ENCODE peak calls at places on chromosomes 3 and 15, in seven cellular contexts. R, N, T, F, V, K and G are unnamed samples.

GRCh38 chr15:92882697-92883642 is 17.2 kb upstream of the CHD2 start:
- DNase-seq in R (no peak), N (no peak), T (no peak), F (peak; percentile 68), V (no peak), K (peak; percentile 40), G (no peak)

GRCh38 chr3:71851878-71852277 is 66.9 kb upstream of the PROK2 start:
- DNase-seq in R (no peak), N (no peak), T (no peak), F (no peak), V (no peak), K (no peak), G (no peak)

GRCh38 chr3:179234244-179234643 is 16.7 kb downstream of the KCNMB3 start:
- DNase-seq in R (no peak), N (no peak), T (peak; percentile 15), F (no peak), V (peak; percentile 23), K (no peak), G (no peak)

GRCh38 chr3:127565711-127566110 is 24.8 kb downstream of the TPRA1 start:
- DNase-seq in R (peak; percentile 12), N (no peak), T (no peak), F (no peak), V (no peak), K (no peak), G (no peak)

GRCh38 chr3:187843654-187844053 is 98.4 kb upstream of the BCL6 start:
- DNase-seq in R (no peak), N (no peak), T (no peak), F (no peak), V (no peak), K (no peak), G (no peak)

GRCh38 chr3:14145236-14145635 is 20.4 kb downstream of the TMEM43 start:
- DNase-seq in R (no peak), N (no peak), T (peak; percentile 60), F (no peak), V (peak; percentile 56), K (no peak), G (no peak)

GRCh38 chr3:167188592-167188991 is 191.5 kb downstream of the ZBBX start:
- DNase-seq in R (no peak), N (no peak), T (no peak), F (no peak), V (no peak), K (no peak), G (no peak)

GRCh38 chr3:67957268-67957667 is 302.9 kb upstream of the SUCLG2 start:
- DNase-seq in R (no peak), N (no peak), T (no peak), F (no peak), V (no peak), K (no peak), G (no peak)

GRCh38 chr3:172203522-172204258 is 164.3 kb downstream of the FNDC3B start:
- DNase-seq in R (no peak), N (peak; percentile 79), T (no peak), F (no peak), V (peak; percentile 68), K (no peak), G (peak; percentile 43)

GRCh38 chr15:51493892-51494291 is 128.7 kb downstream of the DMXL2 start:
- DNase-seq in R (no peak), N (no peak), T (peak; percentile 73), F (no peak), V (peak; percentile 33), K (no peak), G (no peak)

GRCh38 chr3:190053919-190054672 is 66.6 kb downstream of the P3H2 start:
- DNase-seq in R (no peak), N (peak; percentile 82), T (peak; percentile 92), F (no peak), V (peak; percentile 84), K (no peak), G (peak; percentile 69)

GRCh38 chr15:71634820-71635219 is 175.5 kb upstream of the NR2E3 start:
- DNase-seq in R (no peak), N (no peak), T (no peak), F (no peak), V (peak; percentile 66), K (peak; percentile 22), G (no peak)

GRCh38 chr15:31157644-31158069 is 56.1 kb upstream of the TRPM1 start:
- DNase-seq in R (no peak), N (peak; percentile 40), T (no peak), F (no peak), V (no peak), K (no peak), G (no peak)

GRCh38 chr3:104717828-104718196 is 648.9 kb upstream of the ALCAM start:
- DNase-seq in R (no peak), N (no peak), T (peak; percentile 68), F (no peak), V (peak; percentile 1), K (no peak), G (no peak)

GRCh38 chr3:116929534-116930222 is 220.1 kb downstream of the TUSC7 start:
- DNase-seq in R (no peak), N (no peak), T (no peak), F (no peak), V (no peak), K (no peak), G (no peak)

GRCh38 chr3:186261638-186262037 is 100.4 kb downstream of the DGKG start:
- DNase-seq in R (peak; percentile 89), N (no peak), T (no peak), F (no peak), V (no peak), K (peak; percentile 55), G (no peak)

GRCh38 chr3:183202004-183202722 is 39.6 kb upstream of the LAMP3 start:
- DNase-seq in R (no peak), N (no peak), T (no peak), F (no peak), V (no peak), K (no peak), G (peak; percentile 33)

GRCh38 chr3:161508852-161509477 is 12.4 kb downstream of the OTOL1 start:
- DNase-seq in R (peak; percentile 27), N (peak; percentile 6), T (no peak), F (no peak), V (no peak), K (peak; percentile 24), G (no peak)

GRCh38 chr15:64571857-64572291 is 111.5 kb downstream of the ZNF609 start:
- DNase-seq in R (no peak), N (no peak), T (no peak), F (no peak), V (no peak), K (no peak), G (no peak)

GRCh38 chr3:15899438-15899837 is 101.7 kb upstream of the ANKRD28 start:
- DNase-seq in R (no peak), N (peak; percentile 32), T (peak; percentile 85), F (no peak), V (peak; percentile 98), K (no peak), G (peak; percentile 8)

GRCh38 chr3:51642462-51642861 is 28.6 kb upstream of the TEX264 start:
- DNase-seq in R (peak; percentile 18), N (no peak), T (peak; percentile 3), F (no peak), V (no peak), K (peak; percentile 6), G (no peak)

DNA sequence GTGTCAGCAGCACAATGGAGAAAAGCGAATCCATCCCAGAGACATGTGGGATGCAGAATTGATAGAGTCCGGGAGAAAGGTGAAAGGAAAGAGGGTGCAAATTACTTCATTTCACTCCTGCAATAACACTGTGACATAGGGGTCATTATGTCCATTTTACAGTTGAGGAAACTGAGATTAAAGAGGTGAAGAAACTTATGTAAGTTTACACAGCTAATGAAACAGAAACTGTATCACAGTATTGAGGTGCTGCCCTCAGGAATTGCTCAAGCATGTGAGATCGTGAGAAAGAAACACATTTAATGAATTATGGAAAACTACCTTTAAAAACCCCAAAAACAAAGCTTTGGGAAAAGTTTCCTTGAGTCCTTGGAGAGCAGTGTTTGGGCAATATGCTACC is 103.6 kb upstream of the PFN2 start:
- DNase-seq in R (no peak), N (no peak), T (no peak), F (no peak), V (no peak), K (no peak), G (no peak)
- H3K4me3 ChIP-seq in R (no peak overlapping the region), N (no peak overlapping the region), T (peak overlapping the region; percentile 29), F (no peak overlapping the region), V (no peak overlapping the region), K (no peak overlapping the region), G (no peak overlapping the region)

GRCh38 chr3:11198070-11198469 is 43.8 kb downstream of the HRH1 start:
- DNase-seq in R (peak; percentile 33), N (no peak), T (no peak), F (peak; percentile 48), V (no peak), K (no peak), G (no peak)
- H3K27ac ChIP-seq in R (no peak overlapping the region), N (peak overlapping the region; percentile 15), T (peak overlapping the region; percentile 90), F (peak overlapping the region; percentile 78), V (no peak overlapping the region), K (no peak overlapping the region), G (no peak overlapping the region)

DNA sequence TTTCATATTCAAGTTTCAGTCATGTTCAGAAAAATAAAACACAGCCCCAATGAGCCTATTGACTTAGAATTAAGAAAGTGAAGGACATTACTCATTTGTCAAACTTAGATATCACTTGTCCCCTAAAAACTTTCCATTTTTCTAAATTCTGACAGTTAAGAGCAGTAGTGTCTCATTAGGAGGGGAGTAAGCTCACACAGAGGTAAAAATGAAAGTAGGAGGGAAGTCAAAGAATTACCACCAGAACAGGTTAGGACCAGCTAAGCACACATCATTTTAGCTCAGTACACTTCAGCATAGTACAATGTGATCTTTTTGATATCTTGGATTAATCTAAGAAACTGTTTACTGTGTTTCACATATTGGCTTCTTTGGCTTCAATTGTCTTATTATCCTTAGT is 64.3 kb downstream of the OSTN start:
- DNase-seq in R (no peak), N (no peak), T (no peak), F (no peak), V (no peak), K (no peak), G (no peak)
- H3K4me3 ChIP-seq in R (no peak overlapping the region), N (no peak overlapping the region), T (no peak overlapping the region), F (no peak overlapping the region), V (no peak overlapping the region), K (no peak overlapping the region), G (no peak overlapping the region)

GRCh38 chr15:42921049-42921731 is 612 bp upstream of the TTBK2 start:
- DNase-seq in R (peak; percentile 44), N (no peak), T (peak; percentile 8), F (no peak), V (peak; percentile 12), K (no peak), G (peak; percentile 31)
- H3K27ac ChIP-seq in R (no peak overlapping the region), N (peak overlapping the region; percentile 79), T (peak overlapping the region; percentile 1), F (peak overlapping the region; percentile 96), V (peak overlapping the region; percentile 2), K (no peak overlapping the region), G (no peak overlapping the region)

GRCh38 chr3:12681586-12682371 is 17.9 kb upstream of the RAF1 start:
- DNase-seq in R (no peak), N (peak; percentile 30), T (peak; percentile 78), F (no peak), V (peak; percentile 55), K (no peak), G (peak; percentile 73)
- H3K4me3 ChIP-seq in R (no peak overlapping the region), N (no peak overlapping the region), T (no peak overlapping the region), F (no peak overlapping the region), V (no peak overlapping the region), K (no peak overlapping the region), G (no peak overlapping the region)

GRCh38 chr3:50350213-50350526 is 405 bp downstream of the NPRL2 start:
- DNase-seq in R (no peak), N (no peak), T (no peak), F (no peak), V (no peak), K (no peak), G (no peak)
- H3K27ac ChIP-seq in R (no peak overlapping the region), N (peak overlapping the region; percentile 97), T (peak overlapping the region; percentile 49), F (peak overlapping the region; percentile 88), V (peak overlapping the region; percentile 80), K (peak overlapping the region; percentile 75), G (peak overlapping the region; percentile 19)